ENCODE peak calls at places on chromosomes 12 and 14, in eight cellular contexts. E is NCI-H510A; W is activated naive CD8-positive, alpha-beta T cell treated with anti-CD3 and anti-CD28 coated beads, Interleukin-2, amount 50 U/mL, for 24 hours; T is EL; Y is T-helper 17 cell; B is GM20000; K is stimulated activated CD4-positive, alpha-beta T cell treated with anti-CD3 and anti-CD28 coated beads, TNF-alpha, amount 100 ng/mL, for 1 hour; Z is ureter. H is an unnamed sample.

GRCh38 chr14:52044791-52045522 is 23.9 kb downstream of the NID2 start:
- DNase-seq in E (no peak), Z (no peak), T (peak), K (no peak), Y (no peak), W (no peak), B (no peak), H (peak)

GRCh38 chr12:131010376-131011131 is 56.8 kb downstream of the ADGRD1 start:
- DNase-seq in Z (no peak), W (no peak), T (no peak), B (no peak), K (no peak), Y (no peak), E (no peak), H (no peak)

GRCh38 chr14:36716614-36717184 is 55.0 kb downstream of the PAX9 start:
- DNase-seq in Z (no peak), E (no peak), Y (no peak), B (no peak), K (no peak), W (no peak), T (no peak), H (no peak)

GRCh38 chr14:53044486-53044885 is 93.6 kb upstream of the FERMT2 start:
- DNase-seq in B (no peak), K (no peak), T (peak), Y (no peak), W (no peak), E (no peak), Z (no peak), H (peak)

GRCh38 chr12:104859144-104859543 is 98.9 kb downstream of the SLC41A2 start:
- DNase-seq in Z (no peak), K (no peak), E (no peak), B (no peak), W (no peak), Y (no peak), T (peak), H (peak)

GRCh38 chr12:82694970-82695369 is 8.3 kb downstream of the TMTC2 start:
- DNase-seq in K (no peak), B (no peak), Z (no peak), W (no peak), T (peak), E (no peak), Y (no peak), H (no peak)

GRCh38 chr12:113194971-113195391 is 9.5 kb downstream of the RITA1 start:
- DNase-seq in K (no peak), B (no peak), Y (no peak), T (peak), W (no peak), E (no peak), Z (no peak), H (peak)

GRCh38 chr12:50283924-50284236 is 560 bp upstream of the LIMA1 start:
- DNase-seq in Y (no peak), W (no peak), B (peak), T (peak), E (no peak), K (no peak), Z (no peak), H (peak)

GRCh38 chr12:49983892-49984291 is 11.1 kb downstream of the AQP6 start:
- DNase-seq in Z (no peak), K (no peak), Y (no peak), B (no peak), T (peak), W (no peak), E (no peak), H (peak)

GRCh38 chr14:50082784-50083466 is 33.4 kb downstream of the VCPKMT start:
- DNase-seq in E (no peak), Y (peak), T (no peak), Z (no peak), K (peak), W (peak), B (peak), H (peak)

GRCh38 chr12:49804821-49805220 is 23.4 kb downstream of the NCKAP5L start:
- DNase-seq in Y (no peak), E (no peak), B (no peak), T (no peak), Z (no peak), W (no peak), K (no peak), H (no peak)

GRCh38 chr12:94832780-94833760 is 170.4 kb downstream of the NDUFA12 start:
- DNase-seq in Y (no peak), K (no peak), E (peak), Z (no peak), B (no peak), W (no peak), T (no peak), H (no peak)

GRCh38 chr12:123225443-123225842 is 7.5 kb downstream of the MPHOSPH9 start:
- DNase-seq in Y (no peak), E (no peak), B (no peak), Z (no peak), K (no peak), T (no peak), W (no peak), H (no peak)

GRCh38 chr12:122308811-122309210 is 42.5 kb upstream of the VPS33A start:
- DNase-seq in K (no peak), Z (no peak), B (no peak), T (peak), W (no peak), E (no peak), Y (no peak), H (peak)

GRCh38 chr12:47903927-47904646 is 707 bp downstream of the VDR start:
- DNase-seq in Z (peak), T (peak), Y (peak), B (peak), E (no peak), W (peak), K (peak), H (peak)

GRCh38 chr14:89324501-89325298 is 92.3 kb downstream of the FOXN3 start:
- DNase-seq in T (no peak), W (no peak), E (no peak), K (no peak), Z (no peak), Y (no peak), B (peak), H (no peak)

GRCh38 chr12:12922191-12922616 is 29.8 kb downstream of the GPRC5D start:
- DNase-seq in W (no peak), Y (no peak), B (no peak), E (no peak), K (no peak), T (peak), Z (no peak), H (peak)

GRCh38 chr14:106422066-106422465 is 895.7 kb downstream of the TMEM121 start:
- DNase-seq in T (no peak), Z (no peak), K (no peak), Y (no peak), B (no peak), E (no peak), W (no peak), H (no peak)

GRCh38 chr12:6979453-6979852 is 8.7 kb downstream of the EMG1 start:
- DNase-seq in Z (no peak), B (no peak), T (no peak), K (no peak), W (no peak), Y (no peak), E (no peak), H (no peak)

GRCh38 chr12:82461851-82462250 is 103.5 kb downstream of the METTL25 start:
- DNase-seq in W (no peak), Y (no peak), Z (no peak), T (no peak), K (no peak), B (no peak), E (no peak), H (no peak)

GRCh38 chr14:100994757-100995156 is 91.2 kb upstream of the RTL1 start:
- DNase-seq in E (no peak), Y (no peak), W (no peak), Z (no peak), T (no peak), K (no peak), B (no peak), H (peak)

GRCh38 chr12:49198431-49199155 is 9.7 kb upstream of the TUBA1A start:
- DNase-seq in T (peak), Z (no peak), W (no peak), K (no peak), E (no peak), Y (no peak), B (no peak), H (peak)

GRCh38 chr12:127455347-127456265 is 811.4 kb upstream of the TMEM132C start:
- DNase-seq in E (peak), K (no peak), Y (no peak), B (peak), W (no peak), T (peak), Z (no peak), H (no peak)